ENCODE peak calls at places on chromosomes 16 and 17, in five cellular contexts. One of them, this sample, is unnamed.

GRCh38 chr16:1375298-1375640 is 23.5 kb downstream of the GNPTG start:
- DNase-seq in fibroblast of lung: no peak
- DNase-seq in neural progenitor cell: no peak
- DNase-seq in GM23248: no peak
- DNase-seq in H1: no peak
- DNase-seq in this sample: no peak

GRCh38 chr17:83203472-83204221 is 124.2 kb downstream of the METRNL start:
- DNase-seq in fibroblast of lung: no peak
- DNase-seq in neural progenitor cell: no peak
- DNase-seq in GM23248: peak; percentile 44
- DNase-seq in H1: no peak
- DNase-seq in this sample: no peak

GRCh38 chr17:79942591-79943353 is 92.9 kb downstream of the TBC1D16 start:
- DNase-seq in fibroblast of lung: peak; percentile 50
- DNase-seq in neural progenitor cell: no peak
- DNase-seq in GM23248: no peak
- DNase-seq in H1: no peak
- DNase-seq in this sample: no peak

GRCh38 chr16:81673432-81673831 is 105.7 kb upstream of the PLCG2 start:
- DNase-seq in fibroblast of lung: no peak
- DNase-seq in neural progenitor cell: no peak
- DNase-seq in GM23248: no peak
- DNase-seq in H1: no peak
- DNase-seq in this sample: no peak

GRCh38 chr16:58491-59439 is 5.1 kb downstream of the SNRNP25 start:
- DNase-seq in fibroblast of lung: no peak
- DNase-seq in neural progenitor cell: no peak
- DNase-seq in GM23248: no peak
- DNase-seq in H1: no peak
- DNase-seq in this sample: no peak

GRCh38 chr17:80477647-80478478 is 1.5 kb upstream of the NPTX1 start:
- DNase-seq in fibroblast of lung: peak; percentile 49
- DNase-seq in neural progenitor cell: peak; percentile 91
- DNase-seq in GM23248: peak; percentile 83
- DNase-seq in H1: no peak
- DNase-seq in this sample: no peak

GRCh38 chr17:79792371-79792871 is 4.5 kb downstream of the CBX8 start:
- DNase-seq in fibroblast of lung: no peak
- DNase-seq in neural progenitor cell: no peak
- DNase-seq in GM23248: no peak
- DNase-seq in H1: no peak
- DNase-seq in this sample: no peak

GRCh38 chr17:45131616-45132301 is 556 bp downstream of the PLCD3 start:
- DNase-seq in fibroblast of lung: no peak
- DNase-seq in neural progenitor cell: peak; percentile 82
- DNase-seq in GM23248: peak; percentile 56
- DNase-seq in H1: no peak
- DNase-seq in this sample: no peak

GRCh38 chr17:50055426-50056216 is at the start of gene ITGA3:
- DNase-seq in fibroblast of lung: peak; percentile 86
- DNase-seq in neural progenitor cell: peak; percentile 92
- DNase-seq in GM23248: peak; percentile 96
- DNase-seq in H1: peak; percentile 84
- DNase-seq in this sample: no peak

GRCh38 chr17:2542456-2542855 is 30.8 kb upstream of the METTL16 start:
- DNase-seq in fibroblast of lung: no peak
- DNase-seq in neural progenitor cell: no peak
- DNase-seq in GM23248: no peak
- DNase-seq in H1: no peak
- DNase-seq in this sample: no peak

GRCh38 chr17:77690271-77691161 is 268.0 kb upstream of the TNRC6C start:
- DNase-seq in fibroblast of lung: no peak
- DNase-seq in neural progenitor cell: no peak
- DNase-seq in GM23248: peak; percentile 32
- DNase-seq in H1: no peak
- DNase-seq in this sample: no peak

GRCh38 chr16:85900031-85900792 is 1.2 kb downstream of the IRF8 start:
- DNase-seq in fibroblast of lung: no peak
- DNase-seq in neural progenitor cell: no peak
- DNase-seq in GM23248: no peak
- DNase-seq in H1: no peak
- DNase-seq in this sample: no peak

GRCh38 chr17:61399131-61400057 is at the start of gene TBX2:
- DNase-seq in fibroblast of lung: peak; percentile 99
- DNase-seq in neural progenitor cell: peak; percentile 67
- DNase-seq in GM23248: peak; percentile 92
- DNase-seq in H1: no peak
- DNase-seq in this sample: no peak

GRCh38 chr16:46555981-46556380 is 65.2 kb downstream of the SHCBP1 start:
- DNase-seq in fibroblast of lung: no peak
- DNase-seq in neural progenitor cell: no peak
- DNase-seq in GM23248: peak; percentile 57
- DNase-seq in H1: no peak
- DNase-seq in this sample: no peak

GRCh38 chr16:50067290-50067853 is 1.6 kb downstream of the HEATR3 start:
- DNase-seq in fibroblast of lung: peak; percentile 69
- DNase-seq in neural progenitor cell: peak; percentile 53
- DNase-seq in GM23248: peak; percentile 80
- DNase-seq in H1: no peak
- DNase-seq in this sample: no peak

GRCh38 chr16:78289844-78290277 is 190.4 kb downstream of the WWOX start:
- DNase-seq in fibroblast of lung: no peak
- DNase-seq in neural progenitor cell: peak; percentile 43
- DNase-seq in GM23248: no peak
- DNase-seq in H1: no peak
- DNase-seq in this sample: no peak

GRCh38 chr16:20409398-20410152 is at the start of gene ACSM5:
- DNase-seq in fibroblast of lung: no peak
- DNase-seq in neural progenitor cell: no peak
- DNase-seq in GM23248: no peak
- DNase-seq in H1: no peak
- DNase-seq in this sample: no peak

GRCh38 chr16:5046914-5047313 is 13.2 kb upstream of the NAGPA start:
- DNase-seq in fibroblast of lung: no peak
- DNase-seq in neural progenitor cell: no peak
- DNase-seq in GM23248: no peak
- DNase-seq in H1: no peak
- DNase-seq in this sample: no peak

GRCh38 chr17:35713069-35713728 is 18.2 kb upstream of the RASL10B start:
- DNase-seq in fibroblast of lung: peak; percentile 80
- DNase-seq in neural progenitor cell: no peak
- DNase-seq in GM23248: peak; percentile 97
- DNase-seq in H1: no peak
- DNase-seq in this sample: no peak

GRCh38 chr17:27985306-27985705 is 57.2 kb upstream of the NLK start:
- DNase-seq in fibroblast of lung: no peak
- DNase-seq in neural progenitor cell: no peak
- DNase-seq in GM23248: no peak
- DNase-seq in H1: no peak
- DNase-seq in this sample: no peak

GRCh38 chr16:50621452-50621792 is 59.7 kb downstream of the SNX20 start:
- DNase-seq in fibroblast of lung: no peak
- DNase-seq in neural progenitor cell: no peak
- DNase-seq in GM23248: no peak
- DNase-seq in H1: no peak
- DNase-seq in this sample: no peak

GRCh38 chr16:56793504-56793903 is 63.6 kb downstream of the NUP93 start:
- DNase-seq in fibroblast of lung: peak; percentile 61
- DNase-seq in neural progenitor cell: no peak
- DNase-seq in GM23248: peak; percentile 52
- DNase-seq in H1: no peak
- DNase-seq in this sample: no peak

GRCh38 chr16:56493131-56493530 is 26.7 kb downstream of the BBS2 start:
- DNase-seq in fibroblast of lung: no peak
- DNase-seq in neural progenitor cell: no peak
- DNase-seq in GM23248: peak; percentile 16
- DNase-seq in H1: no peak
- DNase-seq in this sample: no peak

GRCh38 chr17:57706761-57707160 is 38.3 kb downstream of the CCDC182 start:
- DNase-seq in fibroblast of lung: no peak
- DNase-seq in neural progenitor cell: no peak
- DNase-seq in GM23248: no peak
- DNase-seq in H1: no peak
- DNase-seq in this sample: no peak
- H3K27ac ChIP-seq in fibroblast of lung: no peak overlapping the region
- H3K27ac ChIP-seq in neural progenitor cell: no peak overlapping the region
- H3K27ac ChIP-seq in GM23248: no peak overlapping the region
- H3K27ac ChIP-seq in H1: no peak overlapping the region
- H3K27ac ChIP-seq in this sample: no peak overlapping the region

GRCh38 chr17:8079291-8080207 is 8.0 kb downstream of the ALOX12B start:
- DNase-seq in fibroblast of lung: peak; percentile 42
- DNase-seq in neural progenitor cell: peak; percentile 87
- DNase-seq in GM23248: peak; percentile 68
- DNase-seq in H1: peak; percentile 74
- DNase-seq in this sample: no peak
- TF ChIP-seq EZH2 in fibroblast of lung: no peak
- TF ChIP-seq EZH2 in neural progenitor cell: peak; percentile 58
- TF ChIP-seq EZH2 in GM23248: no peak
- TF ChIP-seq EZH2 in H1: peak; percentile 50
- TF ChIP-seq EZH2 in this sample: no peak

GRCh38 chr17:64387145-64387473 is 3.6 kb downstream of the PECAM1 start:
- DNase-seq in fibroblast of lung: no peak
- DNase-seq in neural progenitor cell: no peak
- DNase-seq in GM23248: no peak
- DNase-seq in H1: no peak
- DNase-seq in this sample: no peak
- H3K4me3 ChIP-seq in fibroblast of lung: no peak overlapping the region
- H3K4me3 ChIP-seq in neural progenitor cell: no peak overlapping the region
- H3K4me3 ChIP-seq in GM23248: no peak overlapping the region
- H3K4me3 ChIP-seq in H1: no peak overlapping the region
- H3K4me3 ChIP-seq in this sample: no peak overlapping the region

GRCh38 chr16:28492511-28492910 is 637 bp upstream of the CLN3 start:
- DNase-seq in fibroblast of lung: no peak
- DNase-seq in neural progenitor cell: no peak
- DNase-seq in GM23248: no peak
- DNase-seq in H1: no peak
- DNase-seq in this sample: no peak
- H3K27ac ChIP-seq in fibroblast of lung: peak overlapping the region; percentile 98
- H3K27ac ChIP-seq in neural progenitor cell: no peak overlapping the region
- H3K27ac ChIP-seq in GM23248: peak overlapping the region; percentile 95
- H3K27ac ChIP-seq in H1: peak overlapping the region; percentile 98
- H3K27ac ChIP-seq in this sample: peak overlapping the region; percentile 97

GRCh38 chr17:38421224-38421841 is 6.9 kb upstream of the ARHGAP23 start:
- DNase-seq in fibroblast of lung: peak; percentile 40
- DNase-seq in neural progenitor cell: peak; percentile 52
- DNase-seq in GM23248: peak; percentile 65
- DNase-seq in H1: no peak
- DNase-seq in this sample: no peak
- TF ChIP-seq EZH2 in fibroblast of lung: peak; percentile 55
- TF ChIP-seq EZH2 in neural progenitor cell: no peak
- TF ChIP-seq EZH2 in GM23248: no peak
- TF ChIP-seq EZH2 in H1: no peak
- TF ChIP-seq EZH2 in this sample: no peak

GRCh38 chr16:47631131-47631530 is 170.0 kb downstream of the PHKB start:
- DNase-seq in fibroblast of lung: no peak
- DNase-seq in neural progenitor cell: no peak
- DNase-seq in GM23248: no peak
- DNase-seq in H1: no peak
- DNase-seq in this sample: no peak
- H3K4me3 ChIP-seq in fibroblast of lung: no peak overlapping the region
- H3K4me3 ChIP-seq in neural progenitor cell: no peak overlapping the region
- H3K4me3 ChIP-seq in GM23248: no peak overlapping the region
- H3K4me3 ChIP-seq in H1: no peak overlapping the region
- H3K4me3 ChIP-seq in this sample: no peak overlapping the region

GRCh38 chr16:22323173-22323997 is 26.2 kb downstream of the POLR3E start:
- DNase-seq in fibroblast of lung: no peak
- DNase-seq in neural progenitor cell: no peak
- DNase-seq in GM23248: no peak
- DNase-seq in H1: no peak
- DNase-seq in this sample: no peak

GRCh38 chr16:22321340-22322001 is 24.3 kb downstream of the POLR3E start:
- DNase-seq in fibroblast of lung: peak; percentile 76
- DNase-seq in neural progenitor cell: peak; percentile 83
- DNase-seq in GM23248: peak; percentile 81
- DNase-seq in H1: no peak
- DNase-seq in this sample: no peak

GRCh38 chr16:22322021-22322471 is 24.8 kb downstream of the POLR3E start:
- DNase-seq in fibroblast of lung: no peak
- DNase-seq in neural progenitor cell: no peak
- DNase-seq in GM23248: no peak
- DNase-seq in H1: no peak
- DNase-seq in this sample: no peak

GRCh38 chr16:22323998-22324786 is 27.0 kb downstream of the POLR3E start:
- DNase-seq in fibroblast of lung: no peak
- DNase-seq in neural progenitor cell: no peak
- DNase-seq in GM23248: no peak
- DNase-seq in H1: no peak
- DNase-seq in this sample: no peak

GRCh38 chr16:22322741-22323140 is 25.5 kb downstream of the POLR3E start:
- DNase-seq in fibroblast of lung: no peak
- DNase-seq in neural progenitor cell: no peak
- DNase-seq in GM23248: no peak
- DNase-seq in H1: no peak
- DNase-seq in this sample: no peak
- H3K27ac ChIP-seq in fibroblast of lung: no peak overlapping the region
- H3K27ac ChIP-seq in neural progenitor cell: no peak overlapping the region
- H3K27ac ChIP-seq in GM23248: no peak overlapping the region
- H3K27ac ChIP-seq in H1: no peak overlapping the region
- H3K27ac ChIP-seq in this sample: no peak overlapping the region